ENCODE peak calls at places on chromosomes 3 and 15, in seven cellular contexts. J is mammary epithelial cell, G is H1, W is DND-41, K is astrocyte, C is HCT116, A is OCI-LY7. F is an unnamed sample.

GRCh38 chr3:11559816-11560633 is 83.7 kb downstream of the VGLL4 start:
- DNase-seq in J (no peak), G (no peak), W (no peak), K (no peak), C (no peak), A (no peak), F (no peak)

GRCh38 chr3:31610700-31611275 is 78.1 kb downstream of the STT3B start:
- DNase-seq in J (peak), G (no peak), W (no peak), K (peak), C (peak), A (peak), F (peak)

GRCh38 chr3:24128195-24129005 is 183.3 kb downstream of the NR1D2 start:
- DNase-seq in J (peak), G (no peak), W (no peak), K (peak), C (peak), A (no peak), F (no peak)

GRCh38 chr3:29441020-29441324 is 160.1 kb downstream of the RBMS3 start:
- DNase-seq in J (no peak), G (no peak), W (no peak), K (no peak), C (no peak), A (peak), F (no peak)

GRCh38 chr3:172221550-172221949 is 182.2 kb downstream of the FNDC3B start:
- DNase-seq in J (peak), G (no peak), W (no peak), K (peak), C (no peak), A (no peak), F (no peak)

GRCh38 chr15:26017665-26018064 is 154.5 kb upstream of the ATP10A start:
- DNase-seq in J (no peak), G (no peak), W (no peak), K (no peak), C (no peak), A (no peak), F (no peak)

GRCh38 chr15:90883971-90884718 is at the start of gene FES:
- DNase-seq in J (no peak), G (peak), W (no peak), K (no peak), C (no peak), A (no peak), F (peak)

GRCh38 chr3:48285132-48285531 is 44.2 kb downstream of the ZNF589 start:
- DNase-seq in J (no peak), G (no peak), W (no peak), K (peak), C (no peak), A (no peak), F (no peak)

GRCh38 chr3:4721511-4721911 is 228.4 kb downstream of the ITPR1 start:
- DNase-seq in J (peak), G (no peak), W (no peak), K (peak), C (no peak), A (no peak), F (peak)

GRCh38 chr3:105857963-105858362 is 10.8 kb downstream of the CBLB start:
- DNase-seq in J (no peak), G (no peak), W (no peak), K (no peak), C (no peak), A (no peak), F (no peak)

GRCh38 chr15:48126667-48127355 is 6.0 kb downstream of the SLC24A5 start:
- DNase-seq in J (no peak), G (no peak), W (no peak), K (no peak), C (no peak), A (no peak), F (no peak)

GRCh38 chr3:36142746-36143145 is 237.6 kb upstream of the STAC start:
- DNase-seq in J (no peak), G (no peak), W (no peak), K (no peak), C (no peak), A (no peak), F (no peak)

GRCh38 chr15:51030649-51031316 is 63.9 kb downstream of the TNFAIP8L3 start:
- DNase-seq in J (peak), G (no peak), W (no peak), K (peak), C (no peak), A (no peak), F (no peak)

GRCh38 chr3:183448369-183449128 is 20.1 kb upstream of the MCF2L2 start:
- DNase-seq in J (no peak), G (no peak), W (no peak), K (no peak), C (no peak), A (no peak), F (no peak)

GRCh38 chr15:22918056-22918455 is 62.1 kb downstream of the CYFIP1 start:
- DNase-seq in J (peak), G (no peak), W (no peak), K (peak), C (peak), A (no peak), F (no peak)

GRCh38 chr3:32951410-32951811 is at the start of gene CCR4:
- DNase-seq in J (no peak), G (peak), W (peak), K (no peak), C (no peak), A (no peak), F (no peak)

GRCh38 chr3:24929521-24929920 is 434.9 kb upstream of the THRB start:
- DNase-seq in J (no peak), G (no peak), W (no peak), K (no peak), C (no peak), A (no peak), F (peak)

GRCh38 chr3:170077406-170077805 is 39.6 kb downstream of the GPR160 start:
- DNase-seq in J (no peak), G (no peak), W (no peak), K (no peak), C (no peak), A (peak), F (no peak)

GRCh38 chr15:33699691-33700447 is 268.4 kb upstream of the CHRM5 start:
- DNase-seq in J (no peak), G (no peak), W (no peak), K (no peak), C (no peak), A (peak), F (peak)

GRCh38 chr3:79690072-79690471 is 77.7 kb downstream of the ROBO1 start:
- DNase-seq in J (no peak), G (no peak), W (no peak), K (no peak), C (no peak), A (no peak), F (no peak)

GRCh38 chr3:66376568-66376967 is 124.3 kb downstream of the LRIG1 start:
- DNase-seq in J (peak), G (no peak), W (no peak), K (peak), C (peak), A (no peak), F (no peak)

GRCh38 chr15:63380151-63380827 is 1.4 kb downstream of the CA12 start:
- DNase-seq in J (no peak), G (no peak), W (no peak), K (peak), C (no peak), A (no peak), F (peak)

GRCh38 chr3:66497288-66497972 is 3.4 kb downstream of the LRIG1 start:
- DNase-seq in J (no peak), G (no peak), W (peak), K (no peak), C (no peak), A (peak), F (no peak)

GRCh38 chr3:57784089-57784735 is 28.1 kb downstream of the SLMAP start:
- DNase-seq in J (peak), G (no peak), W (no peak), K (no peak), C (no peak), A (no peak), F (no peak)

GRCh38 chr3:57791245-57791644 is 35.1 kb downstream of the SLMAP start:
- DNase-seq in J (no peak), G (no peak), W (no peak), K (no peak), C (no peak), A (no peak), F (no peak)

GRCh38 chr3:57788624-57789018 is 32.5 kb downstream of the SLMAP start:
- DNase-seq in J (no peak), G (no peak), W (no peak), K (no peak), C (no peak), A (no peak), F (no peak)

GRCh38 chr3:57792198-57792597 is 36.1 kb downstream of the SLMAP start:
- DNase-seq in J (no peak), G (no peak), W (no peak), K (no peak), C (no peak), A (no peak), F (no peak)

GRCh38 chr3:57787867-57788623 is 31.9 kb downstream of the SLMAP start:
- DNase-seq in J (peak), G (no peak), W (no peak), K (peak), C (no peak), A (peak), F (no peak)
- H3K4me2 ChIP-seq in J (no peak), G (no peak), W (no peak), K (no peak), C (no peak), A (peak), F (no peak)

DNA sequence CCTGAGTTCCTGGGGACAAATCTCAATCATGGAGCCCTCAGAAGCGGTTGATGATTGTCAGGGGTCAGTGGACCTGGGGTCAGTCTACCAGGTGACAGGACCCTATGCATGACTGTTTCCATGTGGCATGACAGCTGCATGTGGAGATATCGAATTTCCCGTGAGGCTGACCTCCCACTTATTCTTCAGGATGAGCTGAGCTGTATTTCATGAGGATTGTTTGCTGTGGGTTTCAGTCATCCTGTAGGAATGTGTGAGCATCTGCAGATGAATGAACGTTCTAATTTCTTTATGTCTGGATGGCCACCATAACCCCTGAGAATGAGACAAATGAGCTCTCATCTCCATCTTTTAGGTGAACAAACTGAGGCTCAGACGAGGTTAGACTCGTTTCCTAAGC is 93.0 kb upstream of the HES1 start:
- DNase-seq in J (peak), G (no peak), W (no peak), K (peak), C (no peak), A (no peak), F (no peak)
- H3K4me2 ChIP-seq in J (no peak), G (no peak), W (no peak), K (peak), C (no peak), A (no peak), F (no peak)

GRCh38 chr3:124298951-124299350 is 307.0 kb upstream of the ROPN1 start:
- DNase-seq in J (no peak), G (no peak), W (no peak), K (no peak), C (no peak), A (peak), F (peak)

GRCh38 chr3:124299831-124300230 is 307.9 kb upstream of the ROPN1 start:
- DNase-seq in J (no peak), G (no peak), W (no peak), K (no peak), C (no peak), A (no peak), F (no peak)

GRCh38 chr3:124295358-124295757 is 303.4 kb upstream of the ROPN1 start:
- DNase-seq in J (no peak), G (no peak), W (no peak), K (peak), C (no peak), A (no peak), F (no peak)

GRCh38 chr3:124297062-124297980 is 305.4 kb upstream of the ROPN1 start:
- DNase-seq in J (no peak), G (no peak), W (no peak), K (no peak), C (no peak), A (no peak), F (no peak)

DNA sequence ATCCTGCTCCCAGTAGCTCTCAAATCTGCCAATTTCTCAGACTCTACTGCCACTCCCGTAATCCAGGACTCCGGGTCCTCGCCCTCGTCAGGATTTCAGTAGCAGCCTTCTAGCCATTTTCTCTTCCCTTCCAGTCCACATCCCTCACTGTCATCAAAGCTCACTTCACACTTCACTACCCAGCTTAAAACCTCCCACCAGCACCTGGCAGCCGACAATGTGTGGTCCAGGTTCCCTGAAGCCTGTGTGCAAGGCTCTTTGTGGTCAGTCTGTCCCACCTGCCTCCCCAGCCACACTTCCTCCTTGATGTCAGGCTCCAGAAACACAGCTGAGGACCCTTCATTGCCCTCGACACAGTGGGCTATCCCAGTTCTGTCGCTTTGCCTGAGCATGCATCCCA is 304.5 kb upstream of the ROPN1 start:
- DNase-seq in J (no peak), G (no peak), W (no peak), K (no peak), C (no peak), A (peak), F (no peak)
- H3K4me2 ChIP-seq in J (no peak), G (no peak), W (no peak), K (no peak), C (no peak), A (peak), F (no peak)

GRCh38 chr3:152283492-152284381 is 15.0 kb downstream of the MBNL1 start:
- DNase-seq in J (no peak), G (no peak), W (no peak), K (no peak), C (no peak), A (no peak), F (no peak)
- H3K4me2 ChIP-seq in J (peak), G (no peak), W (peak), K (no peak), C (no peak), A (peak), F (no peak)

DNA sequence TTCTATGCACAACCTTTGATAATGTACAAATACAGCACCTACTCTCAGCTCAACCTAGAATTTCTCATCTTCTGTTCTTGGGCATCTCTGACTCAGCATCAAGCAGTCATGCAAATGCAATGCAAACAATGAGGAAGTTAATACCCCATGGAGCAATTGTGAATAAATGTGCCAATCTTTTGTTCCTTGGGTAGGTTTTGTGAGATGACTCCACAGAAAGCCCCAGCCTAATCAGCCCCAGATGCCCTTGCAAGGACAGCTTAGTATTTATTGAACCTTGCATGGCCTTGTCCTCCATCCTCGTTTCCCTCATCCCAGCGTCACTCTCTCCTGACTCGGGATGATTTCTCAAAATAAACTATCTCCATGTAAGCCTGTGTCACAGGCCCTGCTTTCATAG is 494.7 kb upstream of the NECTIN3 start:
- DNase-seq in J (peak), G (peak), W (no peak), K (peak), C (peak), A (no peak), F (peak)
- H3K4me2 ChIP-seq in J (peak), G (peak), W (no peak), K (peak), C (peak), A (no peak), F (no peak)

GRCh38 chr3:134357261-134357913 is 16.9 kb downstream of the AMOTL2 start:
- DNase-seq in J (no peak), G (no peak), W (no peak), K (no peak), C (no peak), A (no peak), F (no peak)
- H3K4me2 ChIP-seq in J (peak), G (no peak), W (no peak), K (peak), C (peak), A (no peak), F (no peak)

GRCh38 chr3:159172473-159172872 is 370.6 kb downstream of the MFSD1 start:
- DNase-seq in J (no peak), G (no peak), W (no peak), K (no peak), C (no peak), A (no peak), F (no peak)

GRCh38 chr3:159171333-159171732 is 369.5 kb downstream of the MFSD1 start:
- DNase-seq in J (no peak), G (no peak), W (no peak), K (no peak), C (no peak), A (no peak), F (no peak)

GRCh38 chr3:159178209-159178897 is 376.5 kb downstream of the MFSD1 start:
- DNase-seq in J (no peak), G (no peak), W (no peak), K (no peak), C (no peak), A (no peak), F (no peak)

GRCh38 chr3:159174715-159175390 is 373.0 kb downstream of the MFSD1 start:
- DNase-seq in J (peak), G (no peak), W (no peak), K (peak), C (no peak), A (no peak), F (no peak)

DNA sequence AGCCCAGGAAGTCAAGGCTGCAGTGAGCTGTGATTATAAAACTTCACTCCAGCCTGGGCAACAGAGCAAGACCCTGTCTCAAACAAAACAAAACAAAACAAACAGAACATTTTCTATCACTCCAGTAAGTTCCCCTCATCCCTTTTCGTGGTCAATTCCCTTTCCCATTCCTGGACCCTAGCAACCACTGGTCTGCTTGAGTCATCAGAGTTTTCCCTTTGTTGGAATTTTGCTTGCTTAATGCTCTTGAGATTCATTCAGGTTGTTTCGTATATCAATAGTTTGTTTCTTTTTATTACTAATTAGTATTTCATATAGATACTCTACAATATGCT is 373.5 kb downstream of the MFSD1 start:
- DNase-seq in J (no peak), G (no peak), W (no peak), K (no peak), C (no peak), A (no peak), F (no peak)
- H3K4me2 ChIP-seq in J (no peak), G (no peak), W (no peak), K (no peak), C (no peak), A (no peak), F (no peak)

GRCh38 chr3:45126730-45127129 is 19.4 kb downstream of the CDCP1 start:
- DNase-seq in J (peak), G (no peak), W (no peak), K (no peak), C (no peak), A (no peak), F (no peak)
- H3K4me2 ChIP-seq in J (peak), G (no peak), W (no peak), K (no peak), C (peak), A (no peak), F (no peak)

GRCh38 chr3:150759947-150760346 is 3.0 kb downstream of the SIAH2 start:
- DNase-seq in J (no peak), G (no peak), W (no peak), K (no peak), C (no peak), A (no peak), F (no peak)

GRCh38 chr3:150760431-150761200 is 2.4 kb downstream of the SIAH2 start:
- DNase-seq in J (no peak), G (no peak), W (no peak), K (no peak), C (no peak), A (no peak), F (no peak)

GRCh38 chr3:150757364-150757763 is 5.6 kb downstream of the SIAH2 start:
- DNase-seq in J (no peak), G (no peak), W (no peak), K (no peak), C (no peak), A (no peak), F (peak)

GRCh38 chr3:150757768-150758167 is 5.2 kb downstream of the SIAH2 start:
- DNase-seq in J (no peak), G (no peak), W (no peak), K (no peak), C (no peak), A (no peak), F (peak)

GRCh38 chr3:150759319-150759718 is 3.6 kb downstream of the SIAH2 start:
- DNase-seq in J (peak), G (no peak), W (no peak), K (no peak), C (no peak), A (no peak), F (no peak)
- H3K4me2 ChIP-seq in J (peak), G (no peak), W (peak), K (no peak), C (peak), A (peak), F (no peak)

DNA sequence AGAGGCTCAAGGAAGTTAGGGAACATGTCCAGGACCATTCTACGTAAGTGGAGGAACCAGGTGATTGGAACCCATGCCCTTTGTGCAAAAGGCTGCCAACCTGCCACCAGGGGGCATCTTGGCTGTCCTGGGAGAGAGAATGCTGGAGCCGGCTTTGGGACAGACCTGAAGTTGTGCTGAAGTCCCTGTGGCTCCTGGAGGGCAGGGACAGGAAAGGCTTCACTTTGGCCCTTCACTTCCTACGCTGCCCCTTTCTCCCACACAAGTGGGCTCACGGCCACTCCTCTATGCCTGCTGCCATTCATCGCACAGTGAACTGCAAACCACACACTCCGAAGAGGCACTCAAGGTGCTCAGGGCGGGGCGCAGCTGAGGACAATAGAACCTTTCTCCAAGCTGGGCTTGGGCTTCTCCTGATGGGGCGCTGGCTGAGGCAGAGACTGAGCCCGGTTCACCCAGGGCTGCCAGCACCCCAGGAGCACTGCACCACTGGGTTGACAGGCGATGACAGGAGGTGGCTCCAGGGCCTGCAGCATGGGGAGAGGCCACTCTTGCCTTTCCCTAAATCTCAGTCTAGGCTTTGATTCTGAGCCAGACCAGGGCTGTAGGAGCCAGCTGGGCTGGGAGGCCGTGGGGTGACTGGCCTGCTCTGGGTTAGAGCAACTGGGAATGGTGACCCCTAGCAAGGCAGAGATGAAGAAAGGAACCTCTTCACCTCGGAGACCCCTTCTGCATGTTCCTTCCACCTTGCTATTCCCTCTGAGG is 8.4 kb downstream of the SHF start:
- DNase-seq in J (peak), G (peak), W (peak), K (no peak), C (peak), A (peak), F (peak)
- H3K4me2 ChIP-seq in J (peak), G (no peak), W (no peak), K (no peak), C (peak), A (no peak), F (no peak)

F was measured in mesendoderm.